ENCODE peak calls at places on chromosome 17, in four cellular contexts. Z, T, X and J are unnamed samples.

GRCh38 chr17:17540278-17540906 is 44.2 kb upstream of the RASD1 start:
- DNase-seq in Z (no peak), X (no peak), T (no peak), J (no peak)

GRCh38 chr17:51298508-51299371 is 38.4 kb downstream of the UTP18 start:
- DNase-seq in Z (peak), T (peak), X (peak), J (no peak)

GRCh38 chr17:56172517-56172982 is 19.3 kb downstream of the ANKFN1 start:
- DNase-seq in T (no peak), X (no peak), Z (no peak), J (no peak)

GRCh38 chr17:27318633-27319032 is 24.7 kb downstream of the WSB1 start:
- DNase-seq in T (no peak), Z (no peak), X (no peak), J (no peak)

GRCh38 chr17:65219124-65219523 is 82.0 kb downstream of the RGS9 start:
- DNase-seq in Z (no peak), X (no peak), T (no peak), J (no peak)

GRCh38 chr17:79915850-79916430 is 76.7 kb upstream of the CBX4 start:
- DNase-seq in Z (peak), X (peak), T (peak), J (peak)

GRCh38 chr17:44906987-44907681 is 7.9 kb upstream of the EFTUD2 start:
- DNase-seq in Z (peak), X (no peak), T (no peak), J (no peak)

GRCh38 chr17:42814633-42815399 is 9.3 kb downstream of the BECN1 start:
- DNase-seq in X (no peak), T (no peak), Z (no peak), J (no peak)

GRCh38 chr17:74833501-74834361 is 26.0 kb downstream of the GRIN2C start:
- DNase-seq in Z (no peak), T (no peak), X (no peak), J (no peak)

GRCh38 chr17:9098242-9098641 is 76.9 kb downstream of the NTN1 start:
- DNase-seq in T (no peak), Z (no peak), X (no peak), J (no peak)

GRCh38 chr17:81037026-81037782 is 2.3 kb downstream of the BAIAP2 start:
- DNase-seq in T (peak), X (no peak), Z (no peak), J (no peak)

GRCh38 chr17:14301761-14302401 is 1.0 kb downstream of the HS3ST3B1 start:
- DNase-seq in T (no peak), X (no peak), Z (no peak), J (no peak)

GRCh38 chr17:56262854-56263253 is 109.6 kb downstream of the ANKFN1 start:
- DNase-seq in T (no peak), X (no peak), Z (no peak), J (no peak)

GRCh38 chr17:81291662-81292061 is 3.4 kb downstream of the SLC38A10 start:
- DNase-seq in Z (peak), T (peak), X (peak), J (peak)

GRCh38 chr17:17749921-17750320 is 68.7 kb downstream of the RAI1 start:
- DNase-seq in T (peak), Z (peak), X (peak), J (peak)

GRCh38 chr17:31499771-31500554 is 108.5 kb downstream of the RAB11FIP4 start:
- DNase-seq in T (peak), Z (no peak), X (no peak), J (no peak)

GRCh38 chr17:82985973-82986372 is 93.4 kb upstream of the METRNL start:
- DNase-seq in Z (no peak), X (no peak), T (no peak), J (no peak)

GRCh38 chr17:10620823-10621222 is 36.3 kb downstream of the MYH3 start:
- DNase-seq in Z (no peak), T (no peak), X (no peak), J (no peak)

GRCh38 chr17:2137342-2138098 is 82.6 kb downstream of the HIC1 start:
- DNase-seq in X (no peak), T (no peak), Z (peak), J (peak)
- TF ChIP-seq HDAC2 in X (no peak), T (no peak), Z (no peak), J (peak)

GRCh38 chr17:60969500-60970037 is 291.9 kb downstream of the BCAS3 start:
- DNase-seq in T (no peak), Z (no peak), X (no peak), J (no peak)

GRCh38 chr17:60968266-60968665 is 290.6 kb downstream of the BCAS3 start:
- DNase-seq in X (no peak), Z (no peak), T (no peak), J (no peak)

GRCh38 chr17:60970741-60971140 is 293.1 kb downstream of the BCAS3 start:
- DNase-seq in Z (no peak), X (no peak), T (no peak), J (no peak)

GRCh38 chr17:60971515-60972369 is 294.1 kb downstream of the BCAS3 start:
- DNase-seq in T (peak), Z (peak), X (peak), J (peak)
- TF ChIP-seq JUN in T (no peak), Z (no peak), X (no peak), J (no peak)

DNA sequence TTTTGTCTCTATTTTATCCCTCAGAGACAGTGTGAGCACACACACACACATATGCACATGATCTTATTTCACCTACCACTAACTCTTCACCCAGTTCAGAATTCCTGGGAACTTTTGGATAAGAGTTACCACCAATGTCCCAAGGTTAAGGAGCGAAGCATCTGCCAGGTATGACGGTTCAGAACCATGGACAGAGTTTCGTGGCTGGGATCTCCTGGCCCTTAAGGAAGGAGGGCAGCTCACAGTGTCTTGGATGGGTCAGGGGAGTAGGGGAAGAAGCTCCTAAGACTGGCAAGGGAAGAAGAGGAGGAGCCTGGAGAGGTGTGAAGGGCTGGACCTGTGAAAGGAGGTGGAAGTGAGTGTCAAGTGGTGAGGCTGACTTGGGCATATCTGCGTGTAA is 23.0 kb upstream of the TMEM132E start:
- DNase-seq in Z (no peak), T (no peak), X (no peak), J (no peak)
- TF ChIP-seq HDAC2 in Z (no peak), T (no peak), X (no peak), J (no peak)

GRCh38 chr17:68122587-68122986 is 87.1 kb downstream of the KPNA2 start:
- DNase-seq in Z (no peak), X (no peak), T (peak), J (no peak)
- TF ChIP-seq JUN in Z (no peak), X (no peak), T (no peak), J (no peak)

GRCh38 chr17:76726766-76727718 is at the start of gene METTL23:
- DNase-seq in X (peak), Z (peak), T (peak), J (peak)
- TF ChIP-seq HDAC2 in X (no peak), Z (peak), T (peak), J (no peak)